ENCODE peak calls at places on chromosomes 6 and 20, in five cellular contexts. One of them, this sample, is unnamed.

GRCh38 chr6:52990342-52990741 is 4.7 kb downstream of the GSTA4 start:
- DNase-seq in ascending aorta: no peak
- DNase-seq in fibroblast of the aortic adventitia: peak
- DNase-seq in activated T-cell treated with anti-CD3 and anti-CD28 coated beads for 1 hour: no peak
- DNase-seq in heart right ventricle: no peak
- DNase-seq in this sample: no peak

GRCh38 chr20:46276531-46276930 is 31.8 kb downstream of the CDH22 start:
- DNase-seq in fibroblast of the aortic adventitia: no peak
- DNase-seq in heart right ventricle: no peak
- DNase-seq in ascending aorta: no peak
- DNase-seq in activated T-cell treated with anti-CD3 and anti-CD28 coated beads for 1 hour: no peak
- DNase-seq in this sample: no peak

GRCh38 chr6:3228046-3228671 is 706 bp upstream of the TUBB2B start:
- DNase-seq in activated T-cell treated with anti-CD3 and anti-CD28 coated beads for 1 hour: no peak
- DNase-seq in ascending aorta: peak
- DNase-seq in fibroblast of the aortic adventitia: no peak
- DNase-seq in heart right ventricle: no peak
- DNase-seq in this sample: peak

GRCh38 chr20:14710941-14711340 is 373.5 kb upstream of the FLRT3 start:
- DNase-seq in fibroblast of the aortic adventitia: no peak
- DNase-seq in activated T-cell treated with anti-CD3 and anti-CD28 coated beads for 1 hour: no peak
- DNase-seq in ascending aorta: no peak
- DNase-seq in heart right ventricle: no peak
- DNase-seq in this sample: no peak

GRCh38 chr20:21096321-21097043 is 9.7 kb downstream of the LINC00237 start:
- DNase-seq in ascending aorta: no peak
- DNase-seq in activated T-cell treated with anti-CD3 and anti-CD28 coated beads for 1 hour: no peak
- DNase-seq in fibroblast of the aortic adventitia: peak
- DNase-seq in heart right ventricle: no peak
- DNase-seq in this sample: peak

GRCh38 chr6:69883551-69883950 is 17.2 kb downstream of the COL19A1 start:
- DNase-seq in heart right ventricle: no peak
- DNase-seq in fibroblast of the aortic adventitia: no peak
- DNase-seq in ascending aorta: no peak
- DNase-seq in activated T-cell treated with anti-CD3 and anti-CD28 coated beads for 1 hour: no peak
- DNase-seq in this sample: no peak

GRCh38 chr6:159716247-159717086 is 10.8 kb upstream of the WTAP start:
- DNase-seq in heart right ventricle: peak
- DNase-seq in fibroblast of the aortic adventitia: peak
- DNase-seq in activated T-cell treated with anti-CD3 and anti-CD28 coated beads for 1 hour: no peak
- DNase-seq in ascending aorta: peak
- DNase-seq in this sample: no peak

GRCh38 chr6:170147832-170148708 is 142.8 kb downstream of the DLL1 start:
- DNase-seq in ascending aorta: no peak
- DNase-seq in activated T-cell treated with anti-CD3 and anti-CD28 coated beads for 1 hour: peak
- DNase-seq in fibroblast of the aortic adventitia: no peak
- DNase-seq in heart right ventricle: no peak
- DNase-seq in this sample: peak

GRCh38 chr6:25423358-25423757 is 144.2 kb downstream of the CARMIL1 start:
- DNase-seq in heart right ventricle: no peak
- DNase-seq in fibroblast of the aortic adventitia: no peak
- DNase-seq in activated T-cell treated with anti-CD3 and anti-CD28 coated beads for 1 hour: no peak
- DNase-seq in ascending aorta: no peak
- DNase-seq in this sample: peak

GRCh38 chr20:32436142-32436861 is 78.2 kb downstream of the ASXL1 start:
- DNase-seq in ascending aorta: no peak
- DNase-seq in heart right ventricle: no peak
- DNase-seq in fibroblast of the aortic adventitia: no peak
- DNase-seq in activated T-cell treated with anti-CD3 and anti-CD28 coated beads for 1 hour: no peak
- DNase-seq in this sample: no peak

GRCh38 chr20:20412750-20413149 is 44.8 kb downstream of the INSM1 start:
- DNase-seq in activated T-cell treated with anti-CD3 and anti-CD28 coated beads for 1 hour: no peak
- DNase-seq in ascending aorta: no peak
- DNase-seq in fibroblast of the aortic adventitia: no peak
- DNase-seq in heart right ventricle: no peak
- DNase-seq in this sample: peak

GRCh38 chr20:36230019-36230418 is 6.3 kb upstream of the AAR2 start:
- DNase-seq in ascending aorta: no peak
- DNase-seq in fibroblast of the aortic adventitia: no peak
- DNase-seq in heart right ventricle: no peak
- DNase-seq in activated T-cell treated with anti-CD3 and anti-CD28 coated beads for 1 hour: no peak
- DNase-seq in this sample: no peak

This sample was measured in left kidney.